ENCODE peak calls at places on chromosomes 1 and 21, in four cellular contexts. One of them, this sample, is unnamed.

GRCh38 chr1:240244968-240245628 is 153.4 kb downstream of the FMN2 start:
- DNase-seq in body of pancreas: no peak
- DNase-seq in kidney: no peak
- DNase-seq in epithelial cell of esophagus: peak; percentile 35
- DNase-seq in this sample: no peak

GRCh38 chr1:179177182-179177581 is 52.3 kb downstream of the ABL2 start:
- DNase-seq in epithelial cell of esophagus: no peak
- DNase-seq in body of pancreas: no peak
- DNase-seq in kidney: no peak
- DNase-seq in this sample: no peak

GRCh38 chr1:2455757-2456156 is 20.3 kb upstream of the PLCH2 start:
- DNase-seq in epithelial cell of esophagus: no peak
- DNase-seq in body of pancreas: no peak
- DNase-seq in kidney: no peak
- DNase-seq in this sample: no peak

GRCh38 chr21:37263827-37264226 is 3.3 kb downstream of the VPS26C start:
- DNase-seq in body of pancreas: no peak
- DNase-seq in kidney: no peak
- DNase-seq in epithelial cell of esophagus: peak; percentile 47
- DNase-seq in this sample: no peak

GRCh38 chr1:33328817-33329216 is 7.9 kb upstream of the A3GALT2 start:
- DNase-seq in epithelial cell of esophagus: no peak
- DNase-seq in kidney: peak; percentile 39
- DNase-seq in body of pancreas: no peak
- DNase-seq in this sample: no peak

GRCh38 chr1:156365754-156366153 is 3.3 kb upstream of the RHBG start:
- DNase-seq in body of pancreas: no peak
- DNase-seq in epithelial cell of esophagus: no peak
- DNase-seq in kidney: no peak
- DNase-seq in this sample: no peak

GRCh38 chr1:3740038-3740437 is 12.2 kb upstream of the CCDC27 start:
- DNase-seq in epithelial cell of esophagus: no peak
- DNase-seq in body of pancreas: no peak
- DNase-seq in kidney: peak; percentile 81
- DNase-seq in this sample: no peak

GRCh38 chr21:29075706-29076447 is 2.4 kb upstream of the CCT8 start:
- DNase-seq in kidney: no peak
- DNase-seq in body of pancreas: no peak
- DNase-seq in epithelial cell of esophagus: peak; percentile 91
- DNase-seq in this sample: no peak

GRCh38 chr1:66247415-66248208 is 286.3 kb upstream of the SGIP1 start:
- DNase-seq in kidney: no peak
- DNase-seq in body of pancreas: no peak
- DNase-seq in epithelial cell of esophagus: no peak
- DNase-seq in this sample: no peak

GRCh38 chr1:214377886-214378285 is 96.9 kb downstream of the SMYD2 start:
- DNase-seq in body of pancreas: no peak
- DNase-seq in epithelial cell of esophagus: no peak
- DNase-seq in kidney: no peak
- DNase-seq in this sample: no peak

GRCh38 chr1:111407297-111407696 is 20.2 kb downstream of the OVGP1 start:
- DNase-seq in kidney: no peak
- DNase-seq in body of pancreas: no peak
- DNase-seq in epithelial cell of esophagus: no peak
- DNase-seq in this sample: no peak

GRCh38 chr1:19448491-19449439 is 36.6 kb downstream of the CAPZB start:
- DNase-seq in kidney: peak; percentile 84
- DNase-seq in body of pancreas: no peak
- DNase-seq in epithelial cell of esophagus: peak; percentile 87
- DNase-seq in this sample: peak; percentile 67

GRCh38 chr1:181057079-181057478 is 23.3 kb downstream of the MR1 start:
- DNase-seq in epithelial cell of esophagus: no peak
- DNase-seq in kidney: no peak
- DNase-seq in body of pancreas: no peak
- DNase-seq in this sample: no peak

GRCh38 chr1:187013582-187014200 is 184.9 kb downstream of the PLA2G4A start:
- DNase-seq in kidney: no peak
- DNase-seq in epithelial cell of esophagus: peak; percentile 21
- DNase-seq in body of pancreas: no peak
- DNase-seq in this sample: no peak

GRCh38 chr1:21553116-21553926 is 44.1 kb downstream of the ALPL start:
- DNase-seq in body of pancreas: no peak
- DNase-seq in kidney: no peak
- DNase-seq in epithelial cell of esophagus: no peak
- DNase-seq in this sample: no peak

GRCh38 chr1:99825098-99825497 is 25.1 kb upstream of the AGL start:
- DNase-seq in epithelial cell of esophagus: no peak
- DNase-seq in body of pancreas: no peak
- DNase-seq in kidney: no peak
- DNase-seq in this sample: no peak

GRCh38 chr1:46202975-46203737 is at the start of gene LURAP1:
- DNase-seq in epithelial cell of esophagus: peak; percentile 58
- DNase-seq in body of pancreas: no peak
- DNase-seq in kidney: peak; percentile 81
- DNase-seq in this sample: no peak

GRCh38 chr1:37474051-37474696 is at the start of gene ZC3H12A:
- DNase-seq in epithelial cell of esophagus: peak; percentile 94
- DNase-seq in body of pancreas: peak; percentile 95
- DNase-seq in kidney: peak; percentile 98
- DNase-seq in this sample: peak; percentile 92

GRCh38 chr1:37472281-37472680 is 2.1 kb upstream of the ZC3H12A start:
- DNase-seq in kidney: no peak
- DNase-seq in body of pancreas: no peak
- DNase-seq in epithelial cell of esophagus: no peak
- DNase-seq in this sample: no peak

GRCh38 chr1:37472994-37473393 is 1.4 kb upstream of the ZC3H12A start:
- DNase-seq in epithelial cell of esophagus: no peak
- DNase-seq in body of pancreas: no peak
- DNase-seq in kidney: no peak
- DNase-seq in this sample: no peak

GRCh38 chr1:37474697-37475379 is 458 bp downstream of the ZC3H12A start:
- DNase-seq in kidney: peak; percentile 88
- DNase-seq in epithelial cell of esophagus: no peak
- DNase-seq in body of pancreas: peak; percentile 50
- DNase-seq in this sample: no peak

GRCh38 chr1:37473431-37474050 is 839 bp upstream of the ZC3H12A start:
- DNase-seq in epithelial cell of esophagus: peak; percentile 43
- DNase-seq in kidney: no peak
- DNase-seq in body of pancreas: peak; percentile 27
- DNase-seq in this sample: no peak
- TF ChIP-seq CTCF in epithelial cell of esophagus: peak; percentile 27
- TF ChIP-seq CTCF in kidney: no peak
- TF ChIP-seq CTCF in body of pancreas: no peak
- TF ChIP-seq CTCF in this sample: no peak

GRCh38 chr1:15039901-15040300 is 113.6 kb upstream of the TMEM51 start:
- DNase-seq in body of pancreas: no peak
- DNase-seq in epithelial cell of esophagus: no peak
- DNase-seq in kidney: peak; percentile 61
- DNase-seq in this sample: no peak

GRCh38 chr1:15039017-15039648 is 114.4 kb upstream of the TMEM51 start:
- DNase-seq in epithelial cell of esophagus: no peak
- DNase-seq in kidney: peak; percentile 27
- DNase-seq in body of pancreas: no peak
- DNase-seq in this sample: no peak

GRCh38 chr1:15036101-15036500 is 117.4 kb upstream of the TMEM51 start:
- DNase-seq in epithelial cell of esophagus: no peak
- DNase-seq in kidney: peak; percentile 33
- DNase-seq in body of pancreas: no peak
- DNase-seq in this sample: no peak

GRCh38 chr1:15035236-15035635 is 118.3 kb upstream of the TMEM51 start:
- DNase-seq in epithelial cell of esophagus: no peak
- DNase-seq in kidney: no peak
- DNase-seq in body of pancreas: no peak
- DNase-seq in this sample: no peak

GRCh38 chr1:15038232-15039016 is 115.1 kb upstream of the TMEM51 start:
- DNase-seq in body of pancreas: no peak
- DNase-seq in epithelial cell of esophagus: peak; percentile 35
- DNase-seq in kidney: no peak
- DNase-seq in this sample: no peak
- TF ChIP-seq CTCF in body of pancreas: no peak
- TF ChIP-seq CTCF in epithelial cell of esophagus: peak; percentile 27
- TF ChIP-seq CTCF in kidney: no peak
- TF ChIP-seq CTCF in this sample: peak; percentile 27

GRCh38 chr1:211320980-211321379 is 5.7 kb upstream of the TRAF5 start:
- DNase-seq in kidney: no peak
- DNase-seq in epithelial cell of esophagus: peak; percentile 84
- DNase-seq in body of pancreas: no peak
- DNase-seq in this sample: no peak
- TF ChIP-seq CTCF in kidney: no peak
- TF ChIP-seq CTCF in epithelial cell of esophagus: no peak
- TF ChIP-seq CTCF in body of pancreas: no peak
- TF ChIP-seq CTCF in this sample: no peak

DNA sequence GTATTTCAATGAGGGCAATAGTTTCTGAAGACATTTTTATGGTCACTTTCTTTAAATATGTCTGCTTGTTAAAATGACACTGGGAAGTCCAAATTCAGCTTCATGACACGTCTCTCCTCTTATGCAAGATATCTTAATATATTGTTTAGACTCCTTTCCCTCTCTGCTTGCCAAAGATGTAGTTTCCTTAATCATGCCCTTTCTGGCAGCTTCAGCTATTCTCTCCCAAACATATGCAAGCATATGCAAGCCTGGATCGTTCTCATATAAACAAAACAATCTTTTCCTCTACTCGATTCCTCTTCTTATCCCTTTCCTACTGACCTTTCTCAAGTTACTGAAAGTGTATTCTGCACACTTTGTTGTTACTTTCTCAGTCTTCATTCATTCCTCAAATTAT is 372.2 kb downstream of the PTBP2 start:
- DNase-seq in kidney: no peak
- DNase-seq in epithelial cell of esophagus: peak; percentile 37
- DNase-seq in body of pancreas: no peak
- DNase-seq in this sample: no peak
- TF ChIP-seq CTCF in kidney: no peak
- TF ChIP-seq CTCF in epithelial cell of esophagus: no peak
- TF ChIP-seq CTCF in body of pancreas: no peak
- TF ChIP-seq CTCF in this sample: no peak

GRCh38 chr1:40980453-40981121 is 1.1 kb downstream of the CTPS1 start:
- DNase-seq in body of pancreas: peak; percentile 29
- DNase-seq in epithelial cell of esophagus: peak; percentile 60
- DNase-seq in kidney: no peak
- DNase-seq in this sample: no peak

GRCh38 chr1:40978886-40979240 is 633 bp upstream of the CTPS1 start:
- DNase-seq in body of pancreas: no peak
- DNase-seq in kidney: peak; percentile 73
- DNase-seq in epithelial cell of esophagus: no peak
- DNase-seq in this sample: no peak

GRCh38 chr1:40977721-40978120 is 1.8 kb upstream of the CTPS1 start:
- DNase-seq in kidney: no peak
- DNase-seq in body of pancreas: no peak
- DNase-seq in epithelial cell of esophagus: no peak
- DNase-seq in this sample: no peak

GRCh38 chr1:40980068-40980452 is 564 bp downstream of the CTPS1 start:
- DNase-seq in kidney: no peak
- DNase-seq in epithelial cell of esophagus: no peak
- DNase-seq in body of pancreas: no peak
- DNase-seq in this sample: no peak

DNA sequence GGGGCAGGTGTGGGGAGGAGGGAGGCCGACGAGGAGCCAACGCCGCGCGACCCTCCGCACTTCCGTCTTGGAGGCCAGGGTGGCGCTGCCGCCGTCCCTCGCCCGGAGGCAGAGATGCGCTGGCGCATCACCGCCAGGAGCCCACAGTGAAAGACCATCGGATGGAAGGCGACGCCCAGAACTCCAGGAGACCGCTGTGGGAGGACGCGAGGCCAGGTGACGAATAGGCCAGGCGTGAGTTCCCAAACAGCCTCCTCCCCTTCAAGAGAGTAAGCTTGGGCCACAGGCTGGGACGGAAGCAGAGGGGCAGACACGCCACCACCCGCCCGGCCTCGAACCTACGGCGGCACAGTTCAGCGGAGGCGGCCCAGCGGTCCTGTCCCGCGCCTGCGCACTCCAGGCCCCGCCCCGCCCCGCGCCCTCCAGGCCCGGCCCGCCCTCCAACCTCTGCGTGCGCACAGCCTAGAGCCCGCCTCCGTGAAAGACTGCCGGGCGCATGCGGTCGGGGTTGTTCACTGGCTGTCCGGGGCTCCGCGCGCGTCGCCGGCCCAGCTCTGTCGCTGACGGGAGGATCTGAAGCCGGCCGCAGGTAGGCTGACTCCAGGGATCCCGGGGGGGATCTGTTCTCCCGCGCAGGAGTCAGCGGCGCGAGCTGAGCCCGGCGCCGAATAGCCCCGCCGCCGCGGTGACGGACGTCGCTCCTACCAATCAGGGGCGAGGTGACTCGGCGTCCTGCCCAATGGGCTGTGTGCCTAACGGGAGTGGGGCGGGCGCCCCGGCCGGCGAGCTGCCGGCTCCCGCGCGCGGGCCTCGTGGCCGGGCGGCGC is at the start of gene CTPS1:
- DNase-seq in epithelial cell of esophagus: peak; percentile 93
- DNase-seq in body of pancreas: peak; percentile 96
- DNase-seq in kidney: peak; percentile 98
- DNase-seq in this sample: peak; percentile 93
- TF ChIP-seq CTCF in epithelial cell of esophagus: peak; percentile 2
- TF ChIP-seq CTCF in body of pancreas: peak; percentile 12
- TF ChIP-seq CTCF in kidney: no peak
- TF ChIP-seq CTCF in this sample: peak; percentile 20